ENCODE peak calls at places on chromosomes 1 and 21, in eight cellular contexts. X is AG09319, R is progenitor cell of endocrine pancreas, Z is dorsolateral prefrontal cortex, J is mesendoderm, V is right atrium auricular region, Y is NCI-H774, A is KG1. F is an unnamed sample.

GRCh38 chr21:45004481-45005263 is 64.8 kb downstream of the SLX9 start:
- DNase-seq in X (no peak), R (no peak), Z (no peak), J (no peak), V (no peak), Y (no peak), A (no peak), F (no peak)

GRCh38 chr1:111141245-111141644 is 1.2 kb downstream of the CEPT1 start:
- DNase-seq in X (no peak), R (no peak), Z (no peak), J (no peak), V (no peak), Y (no peak), A (no peak), F (no peak)

GRCh38 chr1:56626546-56626945 is 18.6 kb upstream of the PRKAA2 start:
- DNase-seq in X (no peak), R (no peak), Z (no peak), J (no peak), V (no peak), Y (no peak), A (no peak), F (no peak)

GRCh38 chr1:235326719-235327558 is 1.0 kb downstream of the ARID4B start:
- DNase-seq in X (no peak), R (peak), Z (peak), J (peak), V (peak), Y (no peak), A (peak), F (peak)

GRCh38 chr1:107993920-107994319 is 28.9 kb upstream of the VAV3 start:
- DNase-seq in X (no peak), R (no peak), Z (peak), J (no peak), V (no peak), Y (no peak), A (no peak), F (no peak)

GRCh38 chr1:30888391-30888790 is 20.2 kb downstream of the SDC3 start:
- DNase-seq in X (peak), R (no peak), Z (peak), J (no peak), V (peak), Y (no peak), A (no peak), F (no peak)

GRCh38 chr21:32921632-32922230 is 104.0 kb upstream of the OLIG2 start:
- DNase-seq in X (no peak), R (no peak), Z (no peak), J (peak), V (no peak), Y (no peak), A (no peak), F (no peak)

GRCh38 chr1:1075148-1075935 is 1.2 kb upstream of the RNF223 start:
- DNase-seq in X (no peak), R (no peak), Z (no peak), J (no peak), V (no peak), Y (no peak), A (no peak), F (no peak)

GRCh38 chr1:175013445-175013844 is 9.8 kb downstream of the MRPS14 start:
- DNase-seq in X (no peak), R (no peak), Z (no peak), J (no peak), V (no peak), Y (no peak), A (no peak), F (no peak)

GRCh38 chr1:24182041-24182440 is 5.0 kb downstream of the IFNLR1 start:
- DNase-seq in X (no peak), R (no peak), Z (no peak), J (no peak), V (no peak), Y (no peak), A (no peak), F (no peak)

GRCh38 chr1:40899230-40899870 is 37.2 kb upstream of the CITED4 start:
- DNase-seq in X (no peak), R (no peak), Z (no peak), J (peak), V (no peak), Y (no peak), A (no peak), F (no peak)

GRCh38 chr1:223363057-223363855 is 720 bp downstream of the SUSD4 start:
- DNase-seq in X (no peak), R (peak), Z (no peak), J (peak), V (no peak), Y (no peak), A (no peak), F (no peak)

GRCh38 chr1:197908695-197909336 is 6.4 kb downstream of the C1orf53 start:
- DNase-seq in X (no peak), R (no peak), Z (no peak), J (no peak), V (no peak), Y (no peak), A (no peak), F (no peak)

GRCh38 chr1:153538315-153538821 is 2.4 kb downstream of the S100A5 start:
- DNase-seq in X (no peak), R (no peak), Z (no peak), J (peak), V (no peak), Y (no peak), A (no peak), F (no peak)

F was measured in GM12878.